ENCODE peak calls at places on chromosomes 11 and 22, in eight cellular contexts. W is upper lobe of left lung; O is fibroblast of villous mesenchyme; F is neural progenitor cell; T is MCF 10A; G is stomach; U is activated CD8-positive, alpha-beta T cell treated with anti-CD3 and anti-CD28 coated beads for 36 hours; V is AG10803. J is an unnamed sample.

GRCh38 chr11:76317296-76317695 is 63.6 kb downstream of the THAP12 start:
- DNase-seq in T (no peak), U (no peak), G (no peak), O (no peak), V (no peak), F (no peak), W (no peak), J (no peak)

GRCh38 chr22:37048133-37048532 is 3.4 kb upstream of the KCTD17 start:
- DNase-seq in F (no peak), O (no peak), U (no peak), G (no peak), T (no peak), W (no peak), V (peak), J (no peak)

GRCh38 chr22:31431950-31432349 is 32.5 kb downstream of the DRG1 start:
- DNase-seq in W (no peak), U (no peak), G (no peak), T (no peak), F (no peak), O (no peak), V (no peak), J (no peak)

GRCh38 chr11:123139206-123139605 is 55.8 kb downstream of the CLMP start:
- DNase-seq in F (no peak), T (no peak), W (no peak), O (no peak), V (no peak), G (no peak), U (no peak), J (no peak)

GRCh38 chr22:36277482-36278291 is 24.8 kb downstream of the APOL1 start:
- DNase-seq in T (peak), F (peak), G (peak), U (peak), O (peak), V (peak), W (peak), J (peak)

GRCh38 chr11:74849525-74850391 is 99.1 kb downstream of the XRRA1 start:
- DNase-seq in U (no peak), W (no peak), G (no peak), T (peak), F (peak), V (peak), O (peak), J (no peak)

GRCh38 chr11:13068211-13068610 is 59.1 kb downstream of the RASSF10 start:
- DNase-seq in F (no peak), O (no peak), G (no peak), W (no peak), V (no peak), T (no peak), U (no peak), J (no peak)

GRCh38 chr22:44384981-44385610 is 72.3 kb upstream of the SHISAL1 start:
- DNase-seq in T (no peak), V (no peak), G (no peak), O (no peak), W (no peak), U (no peak), F (no peak), J (no peak)

GRCh38 chr11:10990160-10990559 is 132.3 kb upstream of the ZBED5 start:
- DNase-seq in V (no peak), G (no peak), F (no peak), O (no peak), W (no peak), U (no peak), T (no peak), J (no peak)

GRCh38 chr22:26658671-26659478 is 1.5 kb downstream of the MIAT start:
- DNase-seq in F (peak), U (peak), O (peak), G (peak), W (peak), V (peak), T (peak), J (peak)

GRCh38 chr11:127226376-127226775 is 225.8 kb upstream of the KIRREL3 start:
- DNase-seq in G (no peak), T (no peak), V (no peak), W (no peak), O (no peak), F (no peak), U (no peak), J (no peak)

GRCh38 chr11:59221438-59221837 is 8.7 kb upstream of the MPEG1 start:
- DNase-seq in W (no peak), V (peak), G (no peak), T (peak), O (peak), F (no peak), U (no peak), J (no peak)

GRCh38 chr22:41524809-41525449 is 19.3 kb downstream of the POLR3H start:
- DNase-seq in T (no peak), G (peak), W (no peak), V (no peak), F (no peak), O (peak), U (peak), J (no peak)

GRCh38 chr11:22566293-22566692 is 59.3 kb downstream of the FANCF start:
- DNase-seq in O (no peak), U (no peak), F (no peak), T (no peak), V (no peak), W (no peak), G (no peak), J (no peak)

GRCh38 chr22:28017859-28018258 is 98.8 kb upstream of the PITPNB start:
- DNase-seq in O (no peak), F (no peak), T (no peak), V (no peak), W (peak), U (no peak), G (peak), J (no peak)

GRCh38 chr11:9605742-9606141 is 32.3 kb downstream of the WEE1 start:
- DNase-seq in F (no peak), T (no peak), G (no peak), V (no peak), O (no peak), W (no peak), U (no peak), J (no peak)

DNA sequence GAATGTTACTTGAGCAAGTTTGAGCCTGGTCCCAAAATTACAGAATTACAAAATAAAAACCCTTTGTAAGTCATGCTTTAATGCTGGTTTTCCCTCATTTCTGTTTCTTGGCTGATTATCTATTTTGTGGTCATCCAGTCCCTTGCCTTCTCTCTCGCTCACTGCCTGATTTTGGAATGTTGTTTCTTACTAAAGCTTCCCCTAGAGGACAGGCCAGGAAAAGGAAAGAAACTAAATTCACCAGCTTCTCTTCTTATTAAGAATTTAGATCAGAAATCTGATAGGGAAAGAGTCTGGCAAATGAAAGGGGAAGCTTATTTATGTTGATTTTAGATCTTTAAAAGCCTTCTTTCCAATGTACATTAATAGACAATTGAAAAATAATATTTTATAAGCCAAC is 16.6 kb upstream of the BDNF start:
- DNase-seq in T (no peak), U (no peak), W (no peak), G (no peak), V (peak), F (peak), O (peak), J (no peak)
- TF ChIP-seq CTCF in T (no peak), U (no peak), W (no peak), G (no peak), V (peak), F (peak), O (peak), J (no peak)

DNA sequence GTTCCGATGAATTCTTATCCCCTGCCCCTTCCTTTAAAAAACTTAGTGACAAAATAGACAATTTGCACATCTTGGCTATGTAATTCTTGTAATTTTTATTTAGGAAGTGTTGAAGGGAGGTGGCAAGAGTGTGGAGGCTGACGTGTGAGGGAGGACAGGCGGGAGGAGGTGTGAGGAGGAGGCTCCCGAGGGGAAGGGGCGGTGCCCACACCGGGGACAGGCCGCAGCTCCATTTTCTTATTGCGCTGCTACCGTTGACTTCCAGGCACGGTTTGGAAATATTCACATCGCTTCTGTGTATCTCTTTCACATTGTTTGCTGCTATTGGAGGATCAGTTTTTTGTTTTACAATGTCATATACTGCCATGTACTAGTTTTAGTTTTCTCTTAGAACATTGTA is 12.0 kb downstream of the CCND1 start:
- DNase-seq in F (no peak), G (no peak), W (no peak), U (no peak), V (no peak), T (no peak), O (no peak), J (no peak)
- TF ChIP-seq CTCF in F (no peak), G (no peak), W (no peak), U (no peak), V (no peak), T (no peak), O (no peak), J (no peak)

GRCh38 chr22:19821523-19822300 is 33.0 kb downstream of the GNB1L start:
- DNase-seq in T (no peak), F (no peak), W (peak), G (peak), U (no peak), V (no peak), O (no peak), J (peak)

GRCh38 chr22:19819209-19819910 is 35.3 kb downstream of the GNB1L start:
- DNase-seq in G (peak), W (peak), F (no peak), T (no peak), U (no peak), V (no peak), O (no peak), J (no peak)

GRCh38 chr22:19822301-19823117 is 32.2 kb downstream of the GNB1L start:
- DNase-seq in V (no peak), U (no peak), G (peak), T (no peak), W (peak), O (no peak), F (no peak), J (peak)

GRCh38 chr22:19819911-19820879 is 34.5 kb downstream of the GNB1L start:
- DNase-seq in V (no peak), T (no peak), F (no peak), O (no peak), U (no peak), G (peak), W (peak), J (no peak)

GRCh38 chr22:19820880-19821522 is 33.7 kb downstream of the GNB1L start:
- DNase-seq in V (no peak), G (peak), T (no peak), F (peak), O (no peak), U (no peak), W (peak), J (peak)
- TF ChIP-seq CTCF in V (no peak), G (no peak), T (no peak), F (peak), O (no peak), U (no peak), W (no peak), J (no peak)

GRCh38 chr11:61480936-61481335 is 27.6 kb upstream of the LRRC10B start:
- DNase-seq in V (no peak), U (no peak), T (no peak), W (no peak), G (no peak), O (no peak), F (peak), J (no peak)

GRCh38 chr11:61481806-61482205 is 26.7 kb upstream of the LRRC10B start:
- DNase-seq in G (no peak), V (no peak), W (no peak), T (no peak), O (no peak), F (no peak), U (no peak), J (no peak)

GRCh38 chr11:61480261-61480660 is 28.3 kb upstream of the LRRC10B start:
- DNase-seq in O (no peak), T (no peak), G (no peak), F (no peak), V (no peak), U (no peak), W (no peak), J (no peak)

GRCh38 chr11:61484541-61484940 is 24.0 kb upstream of the LRRC10B start:
- DNase-seq in W (no peak), T (no peak), V (no peak), O (no peak), F (no peak), U (no peak), G (no peak), J (no peak)

GRCh38 chr11:61482513-61482912 is 26.0 kb upstream of the LRRC10B start:
- DNase-seq in V (no peak), W (no peak), O (no peak), F (peak), T (no peak), G (no peak), U (peak), J (no peak)
- TF ChIP-seq CTCF in V (peak), W (no peak), O (peak), F (peak), T (peak), G (no peak), U (peak), J (no peak)

GRCh38 chr22:38699784-38700183 is 959 bp downstream of the JOSD1 start:
- DNase-seq in G (no peak), W (no peak), O (peak), V (peak), U (no peak), T (no peak), F (no peak), J (no peak)
- TF ChIP-seq CTCF in G (no peak), W (no peak), O (no peak), V (peak), U (no peak), T (no peak), F (no peak), J (no peak)

GRCh38 chr22:46296257-46297150 is at the start of gene GTSE1:
- DNase-seq in U (peak), T (peak), W (peak), O (peak), F (peak), G (peak), V (peak), J (peak)
- TF ChIP-seq CTCF in U (peak), T (no peak), W (no peak), O (peak), F (peak), G (no peak), V (no peak), J (no peak)

GRCh38 chr11:82533628-82534353 is 199.9 kb downstream of the FAM181B start:
- DNase-seq in W (no peak), O (no peak), U (no peak), V (no peak), F (peak), T (no peak), G (no peak), J (no peak)
- TF ChIP-seq CTCF in W (no peak), O (no peak), U (no peak), V (no peak), F (no peak), T (no peak), G (no peak), J (no peak)

GRCh38 chr11:813037-813436 is 3.3 kb downstream of the RPLP2 start:
- DNase-seq in O (no peak), T (no peak), V (no peak), G (no peak), U (no peak), F (no peak), W (no peak), J (no peak)

GRCh38 chr11:810040-810567 is 337 bp downstream of the RPLP2 start:
- DNase-seq in T (no peak), V (no peak), G (no peak), W (no peak), F (no peak), O (no peak), U (no peak), J (no peak)

GRCh38 chr11:813440-814096 is 3.8 kb downstream of the RPLP2 start:
- DNase-seq in G (no peak), F (no peak), W (no peak), T (no peak), O (no peak), U (no peak), V (no peak), J (no peak)

GRCh38 chr11:811446-812245 is 1.9 kb downstream of the RPLP2 start:
- DNase-seq in T (peak), F (no peak), W (no peak), U (no peak), O (no peak), V (no peak), G (no peak), J (no peak)

GRCh38 chr11:812390-812789 is 2.6 kb downstream of the RPLP2 start:
- DNase-seq in F (no peak), V (no peak), O (no peak), U (no peak), W (no peak), T (no peak), G (no peak), J (no peak)
- TF ChIP-seq CTCF in F (no peak), V (no peak), O (no peak), U (no peak), W (no peak), T (no peak), G (no peak), J (no peak)

DNA sequence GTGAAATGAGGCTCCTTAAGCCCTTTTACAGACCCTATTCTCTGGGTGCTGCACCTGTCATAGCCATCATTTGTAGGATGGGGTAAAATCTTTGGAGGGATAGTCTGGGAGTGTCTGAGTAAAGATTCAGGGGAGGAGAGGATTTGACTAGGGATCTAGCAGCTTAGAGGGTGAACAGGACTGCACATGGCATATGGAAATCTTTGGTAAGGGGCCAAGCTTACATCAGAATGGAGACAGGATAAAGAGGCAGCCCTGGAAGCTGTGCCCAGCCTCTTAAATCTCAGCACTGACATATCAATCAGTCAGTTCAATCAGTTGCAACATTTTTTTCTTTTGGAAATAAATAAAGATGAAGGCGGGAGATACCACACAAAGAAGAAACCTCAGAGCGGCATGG is 301.8 kb upstream of the CADM1 start:
- DNase-seq in O (no peak), T (no peak), F (no peak), U (no peak), W (no peak), G (no peak), V (no peak), J (no peak)
- TF ChIP-seq CTCF in O (no peak), T (no peak), F (no peak), U (no peak), W (no peak), G (no peak), V (no peak), J (no peak)

DNA sequence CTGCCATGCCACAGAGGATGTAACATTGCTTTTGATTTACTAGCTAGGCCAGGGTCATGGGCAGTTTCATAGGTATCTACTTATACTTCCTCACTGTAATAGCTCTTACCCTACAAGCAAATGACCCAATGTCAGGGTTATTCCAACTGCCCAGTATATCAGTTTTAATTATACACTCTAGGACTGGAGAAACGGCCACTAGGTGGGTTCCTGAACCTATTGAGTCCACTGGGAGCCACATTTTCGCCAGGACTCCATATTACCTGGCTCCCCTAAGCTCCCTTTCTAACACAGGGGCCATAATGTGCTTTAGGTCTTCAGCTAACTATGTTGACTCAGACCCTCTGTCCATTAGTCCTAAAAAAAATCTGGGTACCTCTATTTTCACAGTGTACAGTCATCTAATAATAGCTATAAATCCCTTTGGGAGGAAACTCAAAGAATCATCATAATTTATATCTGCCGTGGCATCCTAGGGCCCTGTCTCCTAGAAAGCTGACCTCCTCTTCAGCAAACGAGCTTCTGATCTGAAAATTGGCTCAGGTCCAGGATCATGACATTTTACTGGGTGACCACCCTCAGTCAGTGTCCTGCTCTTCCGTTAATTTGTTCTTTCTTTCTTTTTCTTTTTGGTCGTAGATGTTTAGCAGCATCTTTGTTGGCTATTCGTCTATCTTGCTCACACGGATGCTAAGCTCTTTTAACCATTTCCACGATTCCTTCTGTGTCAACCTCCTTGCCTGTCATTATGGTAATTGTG is 244.3 kb downstream of the FAM76B start:
- DNase-seq in T (peak), F (no peak), G (no peak), U (no peak), V (no peak), W (no peak), O (no peak), J (no peak)
- TF ChIP-seq CTCF in T (no peak), F (no peak), G (no peak), U (no peak), V (no peak), W (no peak), O (peak), J (no peak)

J was measured in activated B cell treated with CpG ODN at 0.5 μM for 24 hours.